ENCODE peak calls at places on chromosomes 1 and 21, in nine cellular contexts. J is RCC 7860; R is iris pigment epithelial cell; W is KG1; H is endothelial cell; K is DMS153; M is stimulated activated CD4-positive, alpha-beta T cell treated with anti-CD3 and anti-CD28 coated beads, TNF-alpha, amount 100 ng/mL, for 4 hours; D is substantia nigra; Q is A549. Y is an unnamed sample.
A peak's percentile ranks its signal among the peaks of the same experiment; 100 is the strongest.

GRCh38 chr1:173002891-173003582 is 47.7 kb downstream of the TNFSF18 start:
- DNase-seq in J (peak; percentile 65), R (peak; percentile 97), W (no peak), H (no peak), K (no peak), M (no peak), D (no peak), Q (peak; percentile 41), Y (no peak)

GRCh38 chr1:159802060-159802459 is at the start of gene FCRL6:
- DNase-seq in J (no peak), R (no peak), W (no peak), H (no peak), K (no peak), M (no peak), D (no peak), Q (no peak), Y (no peak)

GRCh38 chr21:45373991-45374816 is 30.8 kb upstream of the COL18A1 start:
- DNase-seq in J (no peak), R (no peak), W (no peak), H (no peak), K (no peak), M (no peak), D (no peak), Q (no peak), Y (no peak)

GRCh38 chr21:34554227-34554626 is 42.2 kb upstream of the KCNE1 start:
- DNase-seq in J (no peak), R (no peak), W (no peak), H (no peak), K (no peak), M (no peak), D (no peak), Q (no peak), Y (no peak)

GRCh38 chr1:53075761-53076163 is 13.7 kb downstream of the PODN start:
- DNase-seq in J (no peak), R (no peak), W (no peak), H (no peak), K (no peak), M (no peak), D (no peak), Q (no peak), Y (no peak)

GRCh38 chr1:205348559-205349477 is 7.9 kb downstream of the KLHDC8A start:
- DNase-seq in J (no peak), R (no peak), W (no peak), H (no peak), K (no peak), M (no peak), D (no peak), Q (no peak), Y (no peak)

GRCh38 chr1:79355073-79355472 is 348.5 kb upstream of the ADGRL4 start:
- DNase-seq in J (no peak), R (peak; percentile 28), W (no peak), H (no peak), K (no peak), M (no peak), D (no peak), Q (no peak), Y (no peak)

GRCh38 chr1:170388489-170388888 is 143.5 kb upstream of the GORAB start:
- DNase-seq in J (no peak), R (no peak), W (no peak), H (no peak), K (no peak), M (no peak), D (no peak), Q (no peak), Y (no peak)

GRCh38 chr1:11176081-11176706 is 13.0 kb upstream of the ANGPTL7 start:
- DNase-seq in J (peak; percentile 55), R (no peak), W (no peak), H (no peak), K (no peak), M (no peak), D (no peak), Q (no peak), Y (no peak)

GRCh38 chr1:85200367-85200869 is 398 bp downstream of the SYDE2 start:
- DNase-seq in J (peak; percentile 8), R (no peak), W (no peak), H (peak; percentile 42), K (no peak), M (peak; percentile 7), D (peak; percentile 17), Q (peak; percentile 28), Y (peak; percentile 28)

GRCh38 chr1:108643492-108644333 is 17.2 kb downstream of the HENMT1 start:
- DNase-seq in J (peak; percentile 36), R (peak; percentile 81), W (no peak), H (no peak), K (peak; percentile 54), M (no peak), D (no peak), Q (peak; percentile 63), Y (no peak)

GRCh38 chr1:206004821-206005220 is 1.6 kb upstream of the RAB7B start:
- DNase-seq in J (no peak), R (no peak), W (no peak), H (no peak), K (no peak), M (no peak), D (no peak), Q (no peak), Y (no peak)

GRCh38 chr1:12075195-12076114 is 12.4 kb downstream of the TNFRSF8 start:
- DNase-seq in J (peak; percentile 92), R (peak; percentile 94), W (no peak), H (no peak), K (no peak), M (no peak), D (no peak), Q (no peak), Y (no peak)

GRCh38 chr1:6205849-6206845 is at the start of gene RNF207:
- DNase-seq in J (peak; percentile 74), R (peak; percentile 77), W (no peak), H (peak; percentile 42), K (no peak), M (peak; percentile 35), D (no peak), Q (peak; percentile 82), Y (no peak)

GRCh38 chr1:68293609-68294353 is 61.5 kb upstream of the WLS start:
- DNase-seq in J (no peak), R (peak; percentile 59), W (no peak), H (peak; percentile 60), K (no peak), M (no peak), D (no peak), Q (no peak), Y (no peak)

GRCh38 chr1:67626495-67627235 is 58.3 kb upstream of the GADD45A start:
- DNase-seq in J (peak; percentile 63), R (peak; percentile 95), W (no peak), H (no peak), K (no peak), M (no peak), D (no peak), Q (peak; percentile 10), Y (no peak)

GRCh38 chr1:33902486-33903209 is 38.8 kb downstream of the HMGB4 start:
- DNase-seq in J (no peak), R (no peak), W (no peak), H (no peak), K (no peak), M (no peak), D (no peak), Q (no peak), Y (no peak)

GRCh38 chr1:54220004-54220811 is 20.2 kb downstream of the MRPL37 start:
- DNase-seq in J (no peak), R (peak; percentile 66), W (no peak), H (no peak), K (no peak), M (no peak), D (no peak), Q (no peak), Y (no peak)

Y was measured in NCI-H187.